ENCODE peak calls at places on chromosomes 2 and 18, in nine cellular contexts. W is mucosa of descending colon, E is K562, B is activated T-cell treated with anti-CD3 and anti-CD28 coated beads for 24 hours, Q is EL, N is HCEC 1CT, V is BE2C, X is NCI-H2107, P is dorsolateral prefrontal cortex. K is an unnamed sample.

GRCh38 chr2:60483400-60483799 is 70.1 kb downstream of the BCL11A start:
- DNase-seq in P (no peak), Q (peak), B (no peak), X (no peak), E (no peak), V (no peak), W (no peak), N (no peak), K (no peak)

GRCh38 chr2:147937744-147938349 is 82.7 kb downstream of the ORC4 start:
- DNase-seq in E (peak), W (no peak), N (peak), X (no peak), Q (peak), B (no peak), P (no peak), V (no peak), K (peak)

GRCh38 chr2:157489981-157490380 is 46.1 kb upstream of the CYTIP start:
- DNase-seq in P (no peak), V (no peak), N (no peak), B (no peak), Q (no peak), E (no peak), X (no peak), W (no peak), K (no peak)

GRCh38 chr2:236676131-236676873 is 106.7 kb downstream of the ACKR3 start:
- DNase-seq in X (no peak), N (no peak), P (no peak), B (no peak), Q (no peak), W (no peak), V (no peak), E (no peak), K (peak)

GRCh38 chr18:63431180-63431579 is 8.9 kb upstream of the VPS4B start:
- DNase-seq in E (no peak), X (no peak), N (no peak), Q (no peak), B (no peak), P (no peak), W (no peak), V (no peak), K (no peak)

GRCh38 chr2:31770718-31771117 is 190.0 kb upstream of the SRD5A2 start:
- DNase-seq in V (no peak), W (no peak), X (no peak), Q (no peak), B (no peak), N (no peak), E (no peak), P (no peak), K (no peak)

GRCh38 chr18:48657446-48658120 is 118.8 kb downstream of the CTIF start:
- DNase-seq in W (no peak), V (no peak), N (no peak), Q (no peak), X (no peak), E (no peak), B (no peak), P (peak), K (no peak)

GRCh38 chr2:118670868-118671267 is 176.6 kb downstream of the EN1 start:
- DNase-seq in N (no peak), P (no peak), W (no peak), X (no peak), E (no peak), Q (no peak), V (no peak), B (no peak), K (no peak)

GRCh38 chr2:197286805-197287595 is 23.6 kb downstream of the ANKRD44 start:
- DNase-seq in X (no peak), V (no peak), Q (peak), W (no peak), P (peak), N (peak), E (no peak), B (no peak), K (peak)

GRCh38 chr2:212537311-212538155 is 1.1 kb downstream of the ERBB4 start:
- DNase-seq in Q (peak), P (no peak), N (peak), E (no peak), V (peak), X (no peak), W (peak), B (no peak), K (peak)

GRCh38 chr2:197777823-197778407 is 7.2 kb downstream of the BOLL start:
- DNase-seq in W (no peak), X (no peak), B (no peak), Q (peak), N (peak), E (peak), P (no peak), V (peak), K (peak)

GRCh38 chr18:32439802-32440201 is 30.9 kb downstream of the GAREM1 start:
- DNase-seq in P (peak), N (peak), Q (no peak), W (no peak), E (no peak), B (no peak), V (no peak), X (no peak), K (peak)

GRCh38 chr2:70523996-70524965 is 29.3 kb downstream of the TGFA start:
- DNase-seq in X (no peak), N (peak), E (no peak), Q (peak), P (no peak), W (peak), V (no peak), B (peak), K (peak)

GRCh38 chr2:223467194-223467593 is 135.0 kb downstream of the SCG2 start:
- DNase-seq in N (peak), B (no peak), W (no peak), P (no peak), V (no peak), Q (no peak), E (no peak), X (no peak), K (peak)

GRCh38 chr2:237254369-237254861 is 159.5 kb downstream of the COL6A3 start:
- DNase-seq in E (no peak), W (no peak), N (peak), X (no peak), Q (peak), B (no peak), V (no peak), P (no peak), K (no peak)

K was measured in PC-3.